ENCODE peak calls at places on chromosomes 4 and X, in four cellular contexts. F is WTC11, D is NCI-H2171, B is ecto neural progenitor cell. H is an unnamed sample.

GRCh38 chr4:2078584-2078983 is 19.5 kb downstream of the NAT8L start:
- DNase-seq in F (no peak), D (no peak), B (no peak), H (no peak)

GRCh38 chr4:183906736-183907651 is 1.9 kb downstream of the STOX2 start:
- DNase-seq in F (peak; percentile 50), D (peak; percentile 31), B (peak; percentile 69), H (peak; percentile 72)

GRCh38 chr4:113278324-113278934 is 229.0 kb downstream of the ANK2 start:
- DNase-seq in F (peak; percentile 79), D (peak; percentile 30), B (peak; percentile 69), H (peak; percentile 62)

GRCh38 chrX:16457239-16457638 is 192.7 kb upstream of the S100G start:
- DNase-seq in F (no peak), D (no peak), B (no peak), H (no peak)

GRCh38 chrX:19303216-19303880 is 40.4 kb upstream of the PDHA1 start:
- DNase-seq in F (no peak), D (no peak), B (no peak), H (no peak)

GRCh38 chr4:87209182-87209581 is 11.2 kb downstream of the KLHL8 start:
- DNase-seq in F (no peak), D (no peak), B (no peak), H (no peak)

GRCh38 chrX:40720386-40720785 is 15.0 kb downstream of the MED14 start:
- DNase-seq in F (no peak), D (no peak), B (no peak), H (no peak)

GRCh38 chr4:169810325-169811323 is 52.9 kb upstream of the HPF1 start:
- DNase-seq in F (no peak), D (peak; percentile 8), B (no peak), H (peak; percentile 64)

GRCh38 chr4:21885770-21886169 is 62.8 kb downstream of the KCNIP4 start:
- DNase-seq in F (no peak), D (no peak), B (no peak), H (no peak)

GRCh38 chr4:108917255-108917654 is 154.4 kb upstream of the ETNPPL start:
- DNase-seq in F (no peak), D (no peak), B (no peak), H (no peak)

GRCh38 chrX:38986586-38986985 is 185.3 kb downstream of the MID1IP1 start:
- DNase-seq in F (peak; percentile 17), D (no peak), B (no peak), H (no peak)

GRCh38 chrX:13398073-13398823 is 78.4 kb upstream of the ATXN3L start:
- DNase-seq in F (no peak), D (no peak), B (no peak), H (no peak)

GRCh38 chr4:143625632-143626031 is 74.8 kb downstream of the FREM3 start:
- DNase-seq in F (no peak), D (no peak), B (no peak), H (no peak)

GRCh38 chr4:1010522-1011021 is 854 bp upstream of the FGFRL1 start:
- DNase-seq in F (peak; percentile 40), D (no peak), B (no peak), H (no peak)

GRCh38 chr4:114077610-114078009 is 98.2 kb upstream of the ARSJ start:
- DNase-seq in F (no peak), D (no peak), B (no peak), H (no peak)

GRCh38 chrX:153922932-153923857 is 2.9 kb downstream of the ARHGAP4 start:
- DNase-seq in F (no peak), D (no peak), B (no peak), H (peak; percentile 90)

GRCh38 chrX:104679175-104679574 is 113.2 kb downstream of the IL1RAPL2 start:
- DNase-seq in F (no peak), D (no peak), B (no peak), H (no peak)

GRCh38 chr4:112519689-112520597 is 4.0 kb upstream of the NEUROG2 start:
- DNase-seq in F (peak; percentile 70), D (no peak), B (peak; percentile 72), H (peak; percentile 35)

GRCh38 chr4:100086766-100087431 is 103.4 kb downstream of the DDIT4L start:
- DNase-seq in F (no peak), D (no peak), B (no peak), H (no peak)

GRCh38 chrX:150063138-150063518 is 124.8 kb upstream of the EOLA2 start:
- DNase-seq in F (no peak), D (no peak), B (no peak), H (no peak)

GRCh38 chr4:55312491-55313101 is 33.4 kb upstream of the SRD5A3 start:
- DNase-seq in F (peak; percentile 40), D (peak; percentile 2), B (no peak), H (peak; percentile 19)

GRCh38 chr4:152992027-152992426 is 55.9 kb downstream of the FHDC1 start:
- DNase-seq in F (no peak), D (no peak), B (no peak), H (no peak)

GRCh38 chr4:10688827-10689226 is 4.3 kb upstream of the CLNK start:
- DNase-seq in F (no peak), D (no peak), B (no peak), H (no peak)

GRCh38 chrX:283115-283845 is 2.1 kb downstream of the PLCXD1 start:
- DNase-seq in F (peak; percentile 94), D (no peak), B (peak; percentile 95), H (peak; percentile 95)

GRCh38 chrX:9859711-9860555 is 73.7 kb downstream of the SHROOM2 start:
- DNase-seq in F (no peak), D (no peak), B (no peak), H (no peak)

GRCh38 chr4:67725132-67725531 is 24.2 kb upstream of the UBA6 start:
- DNase-seq in F (no peak), D (no peak), B (no peak), H (no peak)

GRCh38 chr4:177375372-177375771 is 65.7 kb downstream of the NEIL3 start:
- DNase-seq in F (no peak), D (no peak), B (no peak), H (no peak)

GRCh38 chr4:94961420-94961819 is 203.7 kb downstream of the BMPR1B start:
- DNase-seq in F (no peak), D (no peak), B (no peak), H (no peak)

GRCh38 chr4:105058177-105058812 is 88.4 kb upstream of the TET2 start:
- DNase-seq in F (no peak), D (no peak), B (no peak), H (no peak)

GRCh38 chrX:15785176-15785735 is 5.0 kb upstream of the ZRSR2 start:
- DNase-seq in F (no peak), D (no peak), B (no peak), H (no peak)

GRCh38 chr4:73662709-73663546 is 42.7 kb upstream of the RASSF6 start:
- DNase-seq in F (no peak), D (peak; percentile 0), B (no peak), H (no peak)

GRCh38 chrX:37010496-37010895 is 2.3 kb downstream of the FAM47C start:
- DNase-seq in F (no peak), D (no peak), B (no peak), H (no peak)